ENCODE peak calls at places on chromosomes 7 and 10, in seven cellular contexts. C is thyroid gland, X is NCI-H1092 treated with DMSO at 0.1 percent for 48 hours, Q is AG20443, E is aorta, F is esophagus muscularis mucosa, U is pulmonary artery endothelial cell. L is an unnamed sample.

GRCh38 chr10:124657806-124658205 is 86.4 kb downstream of the FAM53B start:
- DNase-seq in C (no peak), X (no peak), Q (peak), E (no peak), F (no peak), U (no peak), L (no peak)

GRCh38 chr10:132784582-132785432 is 1.1 kb downstream of the NKX6-2 start:
- DNase-seq in C (peak), X (no peak), Q (no peak), E (no peak), F (no peak), U (no peak), L (no peak)

GRCh38 chr7:101696-102376 is 90.5 kb upstream of the FAM20C start:
- DNase-seq in C (no peak), X (no peak), Q (peak), E (no peak), F (peak), U (peak), L (peak)

GRCh38 chr10:3426190-3426845 is 253.7 kb upstream of the PITRM1 start:
- DNase-seq in C (peak), X (no peak), Q (peak), E (no peak), F (no peak), U (peak), L (no peak)

GRCh38 chr7:3239291-3239691 is 61.8 kb upstream of the SDK1 start:
- DNase-seq in C (no peak), X (no peak), Q (no peak), E (no peak), F (peak), U (no peak), L (peak)

GRCh38 chr7:155448632-155449007 is 9.3 kb upstream of the EN2 start:
- DNase-seq in C (no peak), X (no peak), Q (peak), E (peak), F (no peak), U (no peak), L (no peak)

GRCh38 chr10:72653383-72654096 is 27.7 kb upstream of the MICU1 start:
- DNase-seq in C (no peak), X (no peak), Q (no peak), E (no peak), F (no peak), U (no peak), L (no peak)

GRCh38 chr7:6507906-6508305 is 43.4 kb downstream of the GRID2IP start:
- DNase-seq in C (no peak), X (no peak), Q (no peak), E (no peak), F (no peak), U (no peak), L (no peak)

GRCh38 chr10:44382131-44382858 is 2.6 kb downstream of the CXCL12 start:
- DNase-seq in C (no peak), X (no peak), Q (peak), E (peak), F (no peak), U (no peak), L (peak)

GRCh38 chr7:37247881-37248280 is 200.8 kb downstream of the ELMO1 start:
- DNase-seq in C (no peak), X (no peak), Q (no peak), E (no peak), F (no peak), U (no peak), L (peak)

GRCh38 chr10:6083523-6084475 is 5.0 kb upstream of the RBM17 start:
- DNase-seq in C (no peak), X (no peak), Q (no peak), E (no peak), F (no peak), U (peak), L (no peak)

GRCh38 chr10:131656009-131656408 is 244.8 kb upstream of the PPP2R2D start:
- DNase-seq in C (no peak), X (no peak), Q (no peak), E (no peak), F (no peak), U (no peak), L (no peak)

GRCh38 chr10:61904711-61905445 is 3.4 kb downstream of the ARID5B start:
- DNase-seq in C (no peak), X (peak), Q (peak), E (no peak), F (no peak), U (no peak), L (peak)

GRCh38 chr7:2016761-2017482 is 215.8 kb downstream of the MAD1L1 start:
- DNase-seq in C (no peak), X (no peak), Q (no peak), E (peak), F (no peak), U (no peak), L (peak)

GRCh38 chr7:20783716-20784310 is 2.9 kb downstream of the SP8 start:
- DNase-seq in C (no peak), X (peak), Q (peak), E (no peak), F (no peak), U (no peak), L (no peak)